ENCODE peak calls at places on chromosome 22, in five cellular contexts. M is CD4-positive, alpha-beta memory T cell; F is CD4-positive, CD25-positive, alpha-beta regulatory T cell; J is cardiac fibroblast; G is aorta. T is an unnamed sample.

GRCh38 chr22:49186293-49186692 is 641.4 kb downstream of the BRD1 start:
- DNase-seq in G (no peak), J (no peak), M (no peak), F (no peak), T (no peak)

GRCh38 chr22:38504731-38505594 is 1.1 kb downstream of the DDX17 start:
- DNase-seq in G (peak; percentile 65), M (peak; percentile 55), F (peak; percentile 43), J (peak; percentile 60), T (no peak)

GRCh38 chr22:48635825-48636224 is 1191.8 kb downstream of the BRD1 start:
- DNase-seq in M (no peak), J (no peak), G (no peak), F (no peak), T (peak; percentile 72)

GRCh38 chr22:29231971-29232959 is 26.6 kb downstream of the EMID1 start:
- DNase-seq in F (no peak), J (peak; percentile 7), M (no peak), G (peak; percentile 51), T (no peak)

GRCh38 chr22:29626497-29627195 is 23.2 kb downstream of the NF2 start:
- DNase-seq in F (no peak), M (no peak), J (peak; percentile 96), G (no peak), T (no peak)

GRCh38 chr22:38638734-38639133 is 17.5 kb downstream of the FAM227A start:
- DNase-seq in F (no peak), J (no peak), M (no peak), G (no peak), T (no peak)

GRCh38 chr22:27251563-27251962 is 550.0 kb downstream of the MN1 start:
- DNase-seq in F (no peak), G (no peak), J (no peak), M (no peak), T (no peak)

GRCh38 chr22:28923826-28924732 is 40.7 kb downstream of the ZNRF3 start:
- DNase-seq in F (no peak), J (no peak), M (no peak), G (peak; percentile 57), T (peak; percentile 38)

GRCh38 chr22:50531546-50532352 is 1.9 kb upstream of the TYMP start:
- DNase-seq in F (peak; percentile 48), G (peak; percentile 90), J (peak; percentile 63), M (peak; percentile 71), T (no peak)

GRCh38 chr22:50011447-50012200 is 941 bp downstream of the IL17REL start:
- DNase-seq in J (no peak), F (no peak), G (no peak), M (no peak), T (no peak)

GRCh38 chr22:48072777-48073176 is 1310.3 kb downstream of the TBC1D22A start:
- DNase-seq in J (no peak), G (no peak), M (no peak), F (no peak), T (no peak)

GRCh38 chr22:35442471-35442870 is 42.5 kb downstream of the MCM5 start:
- DNase-seq in G (no peak), M (no peak), J (no peak), F (no peak), T (no peak)

GRCh38 chr22:43823911-43824665 is 12.0 kb upstream of the EFCAB6 start:
- DNase-seq in G (no peak), J (no peak), M (no peak), F (no peak), T (no peak)

GRCh38 chr22:28911777-28912669 is 28.7 kb downstream of the ZNRF3 start:
- DNase-seq in F (no peak), G (no peak), J (peak; percentile 32), M (no peak), T (no peak)

GRCh38 chr22:49351761-49352221 is 475.9 kb downstream of the BRD1 start:
- DNase-seq in M (no peak), F (no peak), G (no peak), J (no peak), T (no peak)

GRCh38 chr22:19287889-19288288 is 3.6 kb downstream of the CLTCL1 start:
- DNase-seq in G (no peak), M (no peak), F (no peak), J (peak; percentile 94), T (no peak)

GRCh38 chr22:32810241-32811133 is 9.0 kb downstream of the TIMP3 start:
- DNase-seq in G (no peak), J (no peak), F (no peak), M (no peak), T (no peak)

GRCh38 chr22:32535531-32536190 is 61.0 kb downstream of the FBXO7 start:
- DNase-seq in M (no peak), G (no peak), F (no peak), J (no peak), T (no peak)

GRCh38 chr22:20656902-20657836 is 116.7 kb upstream of the SERPIND1 start:
- DNase-seq in J (peak; percentile 7), M (no peak), F (no peak), G (no peak), T (peak; percentile 33)

GRCh38 chr22:25374871-25375270 is 155.4 kb downstream of the CRYBB2 start:
- DNase-seq in F (no peak), J (no peak), G (no peak), M (no peak), T (no peak)

GRCh38 chr22:27473533-27473932 is 328.0 kb downstream of the MN1 start:
- DNase-seq in F (no peak), M (no peak), J (no peak), G (no peak), T (no peak)

GRCh38 chr22:19110064-19110458 is 12.2 kb downstream of the DGCR2 start:
- DNase-seq in F (no peak), J (no peak), G (no peak), M (no peak), T (no peak)

DNA sequence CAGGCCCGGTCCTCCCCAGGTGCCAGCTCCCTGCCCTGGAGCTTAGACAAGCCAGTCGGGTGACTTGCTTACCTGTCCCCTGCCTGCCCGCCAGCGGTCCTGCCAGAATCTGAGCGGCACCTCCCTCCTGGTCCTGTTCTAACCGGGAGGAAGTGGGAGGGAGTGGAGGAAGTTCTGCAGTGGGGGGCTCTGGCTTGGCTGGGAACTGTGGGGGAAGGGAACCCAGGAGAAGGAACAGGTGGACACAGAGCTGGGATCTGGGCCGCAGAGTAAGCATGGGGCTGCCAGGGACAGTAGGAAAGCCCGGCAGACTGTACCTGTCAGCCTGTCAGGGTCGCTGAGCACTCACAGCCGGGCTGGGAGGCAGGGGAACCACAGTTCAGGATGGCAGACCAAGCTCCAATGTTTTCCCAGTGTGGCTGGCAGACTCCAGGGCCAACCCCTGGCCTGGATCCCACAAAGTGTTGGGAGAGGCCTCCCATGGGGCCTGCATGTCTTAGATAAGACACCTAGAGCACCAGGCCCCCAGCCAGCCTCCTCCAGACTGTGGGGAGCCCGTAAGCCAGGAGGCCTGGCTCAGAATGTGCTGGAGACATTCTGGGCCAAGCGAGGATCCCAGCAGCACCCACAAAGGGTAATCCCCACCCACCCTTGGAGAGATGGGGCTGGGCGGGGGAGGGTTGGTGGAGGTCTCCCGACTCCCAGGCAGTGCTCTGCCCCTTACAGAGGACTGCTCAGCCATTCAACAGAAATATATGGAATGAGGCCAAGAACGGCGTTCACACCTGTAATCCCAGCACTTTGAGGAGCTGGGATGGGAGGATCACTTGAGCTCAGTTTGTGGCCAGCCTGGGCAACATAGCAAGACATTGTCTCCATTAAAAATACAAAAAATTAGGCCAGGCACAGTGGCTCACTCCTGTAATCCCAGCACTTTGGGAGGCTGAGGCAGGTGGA is 2.3 kb downstream of the CYB5R3 start:
- DNase-seq in M (no peak), J (no peak), G (peak; percentile 69), F (no peak), T (no peak)
- H3K4me3 ChIP-seq in M (no peak overlapping the region), J (peak overlapping the region; percentile 30), G (no peak overlapping the region), F (no peak overlapping the region), T (no peak overlapping the region)

GRCh38 chr22:46639843-46640242 is 19.7 kb downstream of the GRAMD4 start:
- DNase-seq in M (no peak), F (no peak), G (no peak), J (no peak), T (no peak)
- H3K4me3 ChIP-seq in M (no peak overlapping the region), F (no peak overlapping the region), G (no peak overlapping the region), J (no peak overlapping the region), T (no peak overlapping the region)

GRCh38 chr22:23266780-23267179 is 86.5 kb downstream of the BCR start:
- DNase-seq in G (no peak), F (no peak), M (no peak), J (no peak), T (no peak)

GRCh38 chr22:23269441-23270211 is 89.3 kb downstream of the BCR start:
- DNase-seq in J (no peak), F (no peak), M (no peak), G (no peak), T (no peak)

GRCh38 chr22:23268877-23269276 is 88.6 kb downstream of the BCR start:
- DNase-seq in M (no peak), G (no peak), F (no peak), J (no peak), T (no peak)

GRCh38 chr22:23267225-23268043 is 87.1 kb downstream of the BCR start:
- DNase-seq in F (no peak), M (no peak), J (no peak), G (no peak), T (no peak)

DNA sequence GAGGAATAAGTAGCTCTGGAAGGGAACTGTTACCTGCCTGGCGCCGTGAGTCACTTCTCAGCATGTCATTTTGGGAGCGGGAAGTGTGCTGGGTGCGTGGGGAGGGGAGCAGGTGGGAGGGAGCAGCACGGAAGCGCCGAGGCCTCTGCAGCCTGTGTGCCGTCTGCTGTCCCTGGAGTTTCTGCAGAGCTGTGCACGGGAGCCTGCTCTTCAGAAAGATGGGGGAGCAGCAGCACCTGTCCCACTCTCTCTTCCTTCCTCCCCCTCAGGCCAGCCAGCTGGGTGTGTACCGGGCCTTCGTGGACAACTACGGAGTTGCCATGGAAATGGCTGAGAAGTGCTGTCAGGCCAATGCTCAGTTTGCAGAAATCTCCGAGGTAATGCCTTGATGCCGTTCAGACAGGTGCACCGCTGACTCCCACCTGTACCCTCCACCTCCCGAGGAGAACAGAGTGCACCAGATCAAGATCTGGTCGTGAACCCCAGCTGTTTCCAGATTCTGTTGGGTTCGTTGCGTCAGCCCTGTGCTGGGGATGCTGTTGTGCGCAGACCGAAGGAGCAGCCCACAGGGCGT is 87.9 kb downstream of the BCR start:
- DNase-seq in M (no peak), G (no peak), J (no peak), F (no peak), T (no peak)
- H3K4me3 ChIP-seq in M (no peak overlapping the region), G (no peak overlapping the region), J (no peak overlapping the region), F (no peak overlapping the region), T (no peak overlapping the region)

DNA sequence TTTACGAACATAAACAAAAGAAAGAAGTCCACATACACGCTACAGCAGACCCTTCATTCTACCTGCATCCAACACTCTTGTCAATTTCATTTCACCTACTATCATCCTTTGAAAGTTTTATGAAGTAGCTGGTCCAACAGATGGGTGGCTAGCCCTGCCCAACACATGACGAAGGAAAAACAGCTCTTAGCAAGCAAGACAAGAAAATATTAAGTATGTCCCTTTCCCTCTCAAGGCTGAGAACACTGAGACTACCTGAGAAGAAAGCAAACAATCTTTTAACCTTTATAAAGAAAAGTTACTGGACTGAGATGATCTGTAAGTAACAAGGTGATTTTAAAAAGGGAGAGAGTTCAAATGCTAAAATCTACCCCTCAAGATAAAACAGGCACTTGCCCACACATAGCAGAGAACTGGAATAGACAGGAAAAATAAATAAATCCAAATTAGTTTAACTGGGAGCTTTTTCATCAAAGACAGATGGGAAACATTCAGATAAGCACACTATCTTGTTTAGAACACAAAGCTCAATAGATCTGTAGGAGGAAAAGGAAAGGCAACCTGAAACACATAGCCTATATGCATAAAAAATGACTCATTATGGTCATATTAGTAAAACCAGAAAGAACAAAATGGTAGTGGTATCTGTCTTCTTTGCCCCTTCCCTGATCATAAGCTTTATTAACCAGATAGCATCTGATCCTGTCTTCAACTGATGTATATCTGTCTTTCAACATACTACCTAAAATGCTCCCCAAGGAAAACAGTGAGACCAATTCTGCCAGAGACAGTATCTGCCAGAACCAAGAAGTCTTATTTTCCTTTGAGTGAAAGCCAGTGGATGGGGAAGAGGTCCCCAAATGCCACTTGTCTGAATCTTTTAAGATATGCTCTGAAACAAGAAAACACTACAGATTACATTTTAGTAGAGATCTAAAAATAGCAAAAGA is 104.3 kb downstream of the MRTFA start:
- DNase-seq in G (no peak), F (no peak), J (no peak), M (no peak), T (no peak)
- H3K4me3 ChIP-seq in G (peak overlapping the region; percentile 21), F (peak overlapping the region; percentile 93), J (peak overlapping the region; percentile 43), M (peak overlapping the region; percentile 40), T (no peak overlapping the region)

T was measured in Jurkat, Clone E6-1.